ENCODE peak calls at places on chromosomes 11 and 22, in eight cellular contexts. N is A549, B is HCT116, W is transverse colon, A is pancreas, M is kidney, L is breast epithelium, G is aorta. O is an unnamed sample. For H3K4me1, the result is how much of the 10 kb centered on the place peaks cover.

GRCh38 chr11:69655479-69656394 is 14.8 kb downstream of the CCND1 start:
- DNase-seq in A (peak), B (no peak), W (no peak), G (peak), L (no peak), N (no peak), M (peak), O (no peak)

GRCh38 chr11:111441443-111441842 is 62.4 kb upstream of the POU2AF1 start:
- DNase-seq in L (no peak), G (no peak), W (no peak), B (no peak), M (no peak), A (no peak), N (no peak), O (no peak)

GRCh38 chr22:41479671-41480396 is 10.9 kb downstream of the ACO2 start:
- DNase-seq in B (no peak), N (no peak), L (no peak), M (no peak), G (peak), A (no peak), W (no peak), O (no peak)

GRCh38 chr22:32482708-32483107 is 8.1 kb downstream of the FBXO7 start:
- DNase-seq in W (no peak), N (no peak), G (no peak), B (no peak), M (no peak), L (no peak), A (no peak), O (no peak)

GRCh38 chr22:22194931-22195264 is 49.7 kb upstream of the VPREB1 start:
- DNase-seq in M (no peak), L (no peak), G (no peak), W (no peak), A (no peak), B (no peak), N (no peak), O (no peak)

GRCh38 chr11:35752115-35752514 is 89.5 kb downstream of the TRIM44 start:
- DNase-seq in W (no peak), M (no peak), B (no peak), G (no peak), L (no peak), A (no peak), N (no peak), O (no peak)

GRCh38 chr22:30574095-30574981 is at the start of gene GAL3ST1:
- DNase-seq in A (no peak), W (peak), G (no peak), B (no peak), M (peak), L (no peak), N (peak), O (peak)

GRCh38 chr11:12180257-12181205 is 70.1 kb downstream of the MICAL2 start:
- DNase-seq in A (no peak), G (no peak), N (no peak), L (no peak), B (no peak), W (no peak), M (no peak), O (no peak)

GRCh38 chr22:40345801-40346177 is 511 bp upstream of the ADSL start:
- DNase-seq in G (peak), W (peak), L (no peak), A (peak), M (peak), B (no peak), N (no peak), O (peak)

GRCh38 chr11:64777449-64778222 is 706 bp downstream of the SF1 start:
- DNase-seq in G (peak), L (peak), B (no peak), W (peak), M (peak), A (peak), N (peak), O (peak)

GRCh38 chr11:75143420-75143731 is 7.5 kb upstream of the SLCO2B1 start:
- DNase-seq in L (no peak), M (no peak), A (no peak), W (no peak), N (no peak), G (no peak), B (no peak), O (no peak)

GRCh38 chr22:20549232-20549841 is 41.9 kb downstream of the MED15 start:
- DNase-seq in G (peak), N (no peak), B (no peak), A (no peak), L (no peak), W (no peak), M (no peak), O (no peak)

GRCh38 chr11:121452609-121453150 is at the start of gene SORL1-AS1:
- DNase-seq in G (no peak), A (no peak), W (peak), M (no peak), N (peak), L (no peak), B (no peak), O (peak)

GRCh38 chr11:103890654-103891053 is 145.8 kb upstream of the DDI1 start:
- DNase-seq in M (no peak), A (no peak), G (no peak), N (no peak), B (no peak), W (no peak), L (no peak), O (no peak)

GRCh38 chr11:66157182-66157864 is 87.3 kb downstream of the PACS1 start:
- DNase-seq in G (no peak), L (no peak), B (no peak), N (no peak), A (no peak), M (no peak), W (no peak), O (no peak)

GRCh38 chr11:57800444-57801184 is 39.0 kb downstream of the CTNND1 start:
- DNase-seq in N (peak), M (no peak), A (no peak), L (peak), B (peak), G (no peak), W (no peak), O (peak)

GRCh38 chr11:73257342-73258103 is 14.6 kb upstream of the P2RY6 start:
- DNase-seq in W (no peak), N (no peak), L (peak), A (no peak), G (peak), B (peak), M (peak), O (no peak)

GRCh38 chr22:50607366-50608020 is 6.9 kb downstream of the MAPK8IP2 start:
- DNase-seq in L (no peak), B (no peak), W (no peak), N (no peak), A (no peak), M (no peak), G (peak), O (no peak)

GRCh38 chr11:101567086-101567485 is 16.7 kb downstream of the TRPC6 start:
- DNase-seq in W (no peak), N (no peak), L (no peak), M (no peak), A (no peak), B (no peak), G (no peak), O (no peak)

GRCh38 chr11:128187829-128188228 is 399.5 kb downstream of the ETS1 start:
- DNase-seq in G (no peak), L (no peak), N (no peak), M (no peak), B (no peak), A (no peak), W (no peak), O (no peak)

GRCh38 chr22:22940961-22941605 is 53.5 kb downstream of the IGLL5 start:
- DNase-seq in N (no peak), A (no peak), L (no peak), M (no peak), G (peak), W (peak), B (no peak), O (no peak)

GRCh38 chr22:46777609-46777970 is 15.1 kb downstream of the TBC1D22A start:
- DNase-seq in N (no peak), W (no peak), B (no peak), L (no peak), M (peak), G (peak), A (no peak), O (no peak)

GRCh38 chr22:21839765-21840140 is 27.7 kb downstream of the MAPK1 start:
- DNase-seq in L (no peak), W (no peak), G (no peak), A (no peak), N (no peak), M (no peak), B (no peak), O (no peak)

GRCh38 chr11:73240190-73240781 is 22.2 kb downstream of the P2RY2 start:
- DNase-seq in L (no peak), M (peak), B (no peak), N (no peak), A (no peak), G (peak), W (no peak), O (no peak)

GRCh38 chr11:120385110-120385509 is 48.9 kb downstream of the ARHGEF12 start:
- DNase-seq in M (no peak), G (no peak), W (no peak), B (no peak), A (no peak), N (no peak), L (no peak), O (no peak)

GRCh38 chr22:45335021-45335818 is 25.5 kb downstream of the FAM118A start:
- DNase-seq in M (no peak), L (peak), B (no peak), W (no peak), G (no peak), N (no peak), A (peak), O (no peak)

GRCh38 chr11:75403983-75404658 is 4.8 kb downstream of the RPS3 start:
- DNase-seq in A (no peak), W (no peak), M (no peak), G (no peak), N (no peak), L (no peak), B (no peak), O (no peak)

GRCh38 chr22:19387575-19387974 is 44.0 kb downstream of the HIRA start:
- DNase-seq in L (no peak), W (no peak), B (no peak), N (no peak), M (no peak), G (no peak), A (no peak), O (no peak)

DNA sequence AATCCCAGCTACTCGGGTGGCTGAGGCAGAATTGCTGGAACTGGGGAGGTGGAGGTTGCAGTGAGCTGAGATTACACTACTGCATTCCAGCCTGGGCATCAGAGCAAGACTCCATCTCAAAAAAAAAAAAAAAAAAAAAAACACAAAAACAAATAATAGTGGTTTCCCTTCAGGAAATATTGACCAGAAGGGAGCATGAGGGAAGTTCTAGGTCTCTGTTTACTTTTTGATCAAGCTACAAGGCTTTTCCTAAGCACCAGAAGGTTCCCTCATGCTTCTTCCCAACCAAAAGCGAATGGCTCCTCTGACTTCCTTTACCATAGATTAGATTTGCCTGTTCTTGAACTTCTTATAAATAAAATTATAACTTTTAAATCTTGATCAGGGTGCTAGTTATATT is 18.3 kb downstream of the MYO18B start:
- DNase-seq in B (no peak), L (no peak), M (no peak), W (no peak), A (no peak), G (no peak), N (no peak), O (no peak)
- H3K27ac ChIP-seq in B (no peak), L (no peak), M (no peak), W (no peak), A (no peak), G (no peak), N (peak), O (no peak)

DNA sequence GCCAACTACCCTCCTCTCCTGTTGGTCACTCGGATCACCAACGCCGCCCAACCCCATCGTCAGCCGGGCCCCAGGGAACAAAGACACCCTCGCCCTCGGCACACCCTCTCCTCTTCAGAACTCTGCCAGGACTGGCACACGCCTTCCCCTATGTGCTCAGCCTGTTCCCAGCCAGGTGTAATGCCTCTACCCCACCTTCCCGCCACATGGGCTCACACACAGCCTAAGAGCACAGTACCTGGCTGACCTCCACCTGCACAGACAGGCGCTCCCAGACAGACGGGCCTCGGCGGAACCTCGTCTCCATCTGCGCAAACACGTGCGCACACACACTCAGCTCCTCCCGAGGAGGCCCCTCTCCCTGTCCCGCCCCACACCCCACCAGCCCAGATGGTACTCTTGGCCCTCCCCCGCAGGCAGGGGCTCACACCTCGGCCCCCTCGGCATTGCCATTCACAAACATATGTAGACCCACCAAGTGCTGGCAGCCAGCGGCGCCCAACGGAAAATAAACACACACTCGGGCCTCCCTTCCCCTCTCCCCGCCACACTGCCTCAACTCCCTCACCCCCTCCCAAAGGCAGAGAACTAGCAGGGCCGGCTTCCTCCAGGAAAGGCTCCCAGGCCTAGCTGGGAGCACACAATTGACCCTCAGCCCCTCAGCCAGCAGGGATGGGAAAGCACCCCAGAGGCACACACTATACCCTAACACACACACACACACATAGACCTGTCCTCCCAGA is 8.5 kb downstream of the ELFN2 start:
- DNase-seq in A (peak), B (no peak), W (peak), M (peak), N (no peak), L (no peak), G (no peak), O (no peak)
- H3K4me1 ChIP-seq in A (under half), B (under half), W (under half), M (under half), N (under half), L (under half), G (under half), O (under half)

GRCh38 chr22:35480143-35480542 is 60.5 kb upstream of the RASD2 start:
- DNase-seq in G (peak), W (peak), L (peak), B (no peak), A (peak), N (no peak), M (peak), O (peak)
- H3K27ac ChIP-seq in G (no peak), W (peak), L (peak), B (no peak), A (no peak), N (no peak), M (peak), O (peak)

GRCh38 chr11:33375688-33376311 is 118.6 kb downstream of the HIPK3 start:
- DNase-seq in B (no peak), N (peak), M (no peak), A (peak), W (no peak), G (no peak), L (no peak), O (no peak)

GRCh38 chr11:33375236-33375635 is 118.1 kb downstream of the HIPK3 start:
- DNase-seq in N (no peak), M (no peak), L (no peak), G (no peak), A (no peak), B (no peak), W (no peak), O (no peak)

GRCh38 chr11:33376331-33377099 is 119.3 kb downstream of the HIPK3 start:
- DNase-seq in W (no peak), A (peak), L (no peak), N (no peak), G (no peak), B (no peak), M (peak), O (no peak)

GRCh38 chr11:33377852-33378385 is 120.7 kb downstream of the HIPK3 start:
- DNase-seq in M (no peak), A (no peak), B (no peak), G (no peak), W (no peak), L (no peak), N (no peak), O (no peak)

DNA sequence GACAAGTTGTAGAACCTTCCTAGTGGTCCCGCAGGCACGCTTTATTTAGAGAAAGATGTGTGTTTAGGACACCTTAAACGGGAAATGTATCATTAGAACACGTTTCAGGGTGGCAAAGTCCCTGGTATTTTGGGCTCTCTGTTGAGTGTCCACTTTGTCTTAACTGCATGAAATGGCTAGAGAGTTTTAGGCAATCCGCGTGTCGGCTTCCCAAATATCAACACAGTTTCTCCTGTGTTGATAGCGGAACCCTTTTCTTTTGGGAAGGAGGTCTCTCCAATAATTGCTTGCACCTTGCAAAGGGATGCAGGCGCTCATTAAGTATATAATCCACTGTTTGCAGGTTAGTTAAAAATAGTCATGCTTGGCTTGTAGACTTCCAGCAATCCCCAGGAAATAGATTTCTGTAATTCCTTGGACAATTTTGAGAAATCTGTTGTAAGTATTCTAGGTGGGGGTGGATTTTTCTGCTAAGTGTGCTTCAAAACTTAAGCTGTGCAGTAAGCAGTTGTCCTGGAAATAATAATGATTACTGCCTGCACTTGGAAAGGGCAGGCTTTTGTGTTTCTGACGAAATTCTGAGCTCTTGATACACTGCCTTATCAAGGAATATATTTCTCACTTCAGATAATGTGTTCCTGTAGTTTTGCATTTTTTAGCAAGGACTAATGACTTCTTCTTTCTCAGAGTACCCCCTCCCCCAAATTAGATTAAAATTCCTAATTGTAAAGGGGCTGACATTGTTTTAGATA is 120.1 kb downstream of the HIPK3 start:
- DNase-seq in G (no peak), W (no peak), N (no peak), L (no peak), M (no peak), A (no peak), B (no peak), O (no peak)
- H3K4me1 ChIP-seq in G (under half), W (under half), N (under half), L (under half), M (under half), A (under half), B (under half), O (under half)

DNA sequence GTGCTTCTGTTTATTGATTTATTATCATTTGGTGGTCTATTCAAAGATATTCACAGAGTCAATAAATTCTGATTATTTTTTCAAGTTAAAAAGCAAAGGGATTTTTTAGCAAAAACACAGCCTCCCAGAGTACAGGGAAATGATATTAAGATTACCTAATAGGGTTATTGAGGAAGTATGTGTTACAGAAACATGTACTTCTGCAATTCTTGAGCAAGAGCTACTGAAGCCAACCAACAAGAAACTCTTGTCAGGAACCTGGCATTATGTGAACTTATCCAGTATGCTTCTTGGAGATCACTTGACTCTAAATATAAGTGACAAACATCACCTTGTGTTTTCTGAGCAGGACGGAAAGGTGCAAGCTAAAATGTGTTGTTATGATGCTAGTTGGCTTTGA is 42.0 kb upstream of the CARD18 start:
- DNase-seq in A (no peak), B (no peak), M (no peak), W (no peak), G (no peak), N (no peak), L (no peak), O (no peak)
- H3K27ac ChIP-seq in A (no peak), B (no peak), M (no peak), W (no peak), G (no peak), N (no peak), L (no peak), O (no peak)

GRCh38 chr11:13316528-13316961 is 39.0 kb downstream of the BMAL1 start:
- DNase-seq in M (no peak), L (no peak), G (peak), W (no peak), N (no peak), A (no peak), B (no peak), O (no peak)

GRCh38 chr11:13317293-13318080 is 39.9 kb downstream of the BMAL1 start:
- DNase-seq in N (no peak), W (no peak), G (no peak), M (no peak), A (no peak), B (no peak), L (no peak), O (no peak)

GRCh38 chr11:13314676-13315394 is 37.2 kb downstream of the BMAL1 start:
- DNase-seq in W (no peak), B (no peak), N (no peak), A (no peak), M (no peak), G (no peak), L (no peak), O (no peak)

GRCh38 chr11:13313005-13313819 is 35.6 kb downstream of the BMAL1 start:
- DNase-seq in B (no peak), L (no peak), G (no peak), A (no peak), N (no peak), W (no peak), M (no peak), O (no peak)

GRCh38 chr11:13315517-13316432 is 38.2 kb downstream of the BMAL1 start:
- DNase-seq in W (no peak), N (no peak), B (no peak), M (no peak), L (no peak), G (no peak), A (no peak), O (no peak)
- H3K4me1 ChIP-seq in W (under half), N (under half), B (under half), M (under half), L (under half), G (under half), A (under half), O (under half)

DNA sequence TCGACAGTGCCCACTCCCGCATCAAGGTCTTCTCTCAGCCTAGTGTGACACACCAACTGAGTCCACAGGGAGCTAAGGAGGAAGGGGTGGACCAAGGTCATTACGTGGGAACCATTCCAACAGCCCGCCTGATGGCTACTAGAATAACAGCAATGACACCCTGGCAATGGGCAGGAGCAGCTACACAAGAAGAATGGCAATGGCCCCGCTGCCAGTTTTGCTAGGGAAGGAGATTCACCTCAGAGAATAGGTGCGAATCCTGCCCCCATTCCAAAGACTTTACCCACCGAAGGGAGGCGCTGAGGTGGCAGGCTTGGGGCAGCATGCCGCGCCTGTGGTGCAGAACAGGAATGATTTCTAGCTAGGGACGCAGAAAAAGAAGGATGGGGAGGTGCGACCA is 9.1 kb downstream of the WT1 start:
- DNase-seq in L (no peak), A (no peak), M (peak), W (no peak), B (no peak), G (no peak), N (no peak), O (no peak)
- H3K27ac ChIP-seq in L (no peak), A (no peak), M (no peak), W (no peak), B (no peak), G (no peak), N (no peak), O (no peak)

GRCh38 chr11:1511937-1512496 is 25.4 kb upstream of the MOB2 start:
- DNase-seq in M (peak), A (no peak), L (no peak), B (no peak), N (no peak), G (peak), W (no peak), O (no peak)
- H3K4me1 ChIP-seq in M (under half), A (under half), L (under half), B (under half), N (under half), G (under half), W (under half), O (under half)

O was measured in colonic mucosa.